ENCODE peak calls at places on chromosome 6, in four cellular contexts. Q is kidney, T is PC-3, S is mesendoderm. M is an unnamed sample.

GRCh38 chr6:157952751-157953479 is 28.7 kb upstream of the SYNJ2 start:
- DNase-seq in T (peak; percentile 37), Q (no peak), S (peak; percentile 17), M (no peak)

GRCh38 chr6:150004101-150004782 is 21.1 kb downstream of the RAET1L start:
- DNase-seq in T (no peak), Q (no peak), S (no peak), M (no peak)

GRCh38 chr6:161091972-161092701 is 100.6 kb downstream of the MAP3K4 start:
- DNase-seq in Q (no peak), T (peak; percentile 36), S (no peak), M (no peak)

GRCh38 chr6:54204921-54205511 is 93.8 kb downstream of the MLIP start:
- DNase-seq in S (peak; percentile 54), Q (no peak), T (no peak), M (no peak)

GRCh38 chr6:88174906-88175305 is 8.8 kb upstream of the CNR1 start:
- DNase-seq in T (no peak), S (no peak), Q (no peak), M (no peak)

GRCh38 chr6:143210420-143210819 is 149.7 kb downstream of the AIG1 start:
- DNase-seq in T (no peak), S (no peak), Q (no peak), M (no peak)

GRCh38 chr6:36927114-36927513 is 27.4 kb upstream of the PI16 start:
- DNase-seq in S (no peak), T (no peak), Q (no peak), M (no peak)

GRCh38 chr6:10521104-10521808 is at the start of gene GCNT2:
- DNase-seq in Q (no peak), S (peak; percentile 94), T (peak; percentile 22), M (peak; percentile 89)

GRCh38 chr6:156948807-156949206 is 171.6 kb downstream of the ARID1B start:
- DNase-seq in T (peak; percentile 81), Q (no peak), S (peak; percentile 49), M (no peak)

GRCh38 chr6:33771342-33772113 is 17.4 kb downstream of the LEMD2 start:
- DNase-seq in T (peak; percentile 50), S (peak; percentile 96), Q (peak; percentile 92), M (peak; percentile 95)

GRCh38 chr6:53033764-53034163 is 31.4 kb upstream of the FBXO9 start:
- DNase-seq in S (no peak), T (peak; percentile 21), Q (no peak), M (no peak)

GRCh38 chr6:155187096-155187495 is 76.7 kb upstream of the CLDN20 start:
- DNase-seq in Q (no peak), T (no peak), S (no peak), M (no peak)

GRCh38 chr6:659716-660581 is 3.0 kb upstream of the HUS1B start:
- DNase-seq in Q (no peak), S (peak; percentile 92), T (no peak), M (peak; percentile 88)

GRCh38 chr6:106890447-106890846 is 84.1 kb downstream of the CD24 start:
- DNase-seq in S (no peak), Q (no peak), T (no peak), M (no peak)

GRCh38 chr6:89888138-89888514 is 6.1 kb upstream of the GJA10 start:
- DNase-seq in T (no peak), S (no peak), Q (no peak), M (no peak)
- H3K9ac ChIP-seq in T (no peak overlapping the region), S (no peak overlapping the region), Q (no peak overlapping the region), M (no peak overlapping the region)

GRCh38 chr6:134719850-134720249 is 230.1 kb downstream of the ALDH8A1 start:
- DNase-seq in S (no peak), T (no peak), Q (no peak), M (no peak)
- H3K9ac ChIP-seq in S (no peak overlapping the region), T (no peak overlapping the region), Q (no peak overlapping the region), M (no peak overlapping the region)

GRCh38 chr6:35453236-35453635 is 1.1 kb downstream of the FANCE start:
- DNase-seq in Q (no peak), S (no peak), T (no peak), M (no peak)
- H3K9ac ChIP-seq in Q (peak overlapping the region; percentile 75), S (peak overlapping the region; percentile 84), T (peak overlapping the region; percentile 74), M (no peak overlapping the region)

DNA sequence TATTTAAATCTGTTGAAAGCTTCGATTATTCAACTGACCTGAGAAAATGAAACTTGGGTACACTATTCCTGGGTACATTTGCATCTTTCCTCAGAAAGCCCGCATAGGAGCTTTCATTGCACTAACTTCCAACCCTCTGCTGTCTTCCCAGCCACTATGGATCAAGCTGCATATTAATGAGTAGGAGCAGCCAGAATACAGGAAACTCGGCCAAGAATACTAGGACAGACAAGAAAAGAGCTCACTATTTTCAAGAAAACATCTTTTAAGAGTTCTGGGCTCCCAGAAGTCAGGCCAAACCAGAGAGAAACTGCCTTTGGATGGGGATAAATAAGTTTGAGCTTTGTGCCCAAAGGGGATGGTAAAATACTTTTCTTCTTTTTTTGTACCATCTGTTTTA is 134.9 kb upstream of the CCDC28A start:
- DNase-seq in Q (no peak), S (no peak), T (no peak), M (no peak)
- H3K9ac ChIP-seq in Q (no peak overlapping the region), S (no peak overlapping the region), T (no peak overlapping the region), M (no peak overlapping the region)

DNA sequence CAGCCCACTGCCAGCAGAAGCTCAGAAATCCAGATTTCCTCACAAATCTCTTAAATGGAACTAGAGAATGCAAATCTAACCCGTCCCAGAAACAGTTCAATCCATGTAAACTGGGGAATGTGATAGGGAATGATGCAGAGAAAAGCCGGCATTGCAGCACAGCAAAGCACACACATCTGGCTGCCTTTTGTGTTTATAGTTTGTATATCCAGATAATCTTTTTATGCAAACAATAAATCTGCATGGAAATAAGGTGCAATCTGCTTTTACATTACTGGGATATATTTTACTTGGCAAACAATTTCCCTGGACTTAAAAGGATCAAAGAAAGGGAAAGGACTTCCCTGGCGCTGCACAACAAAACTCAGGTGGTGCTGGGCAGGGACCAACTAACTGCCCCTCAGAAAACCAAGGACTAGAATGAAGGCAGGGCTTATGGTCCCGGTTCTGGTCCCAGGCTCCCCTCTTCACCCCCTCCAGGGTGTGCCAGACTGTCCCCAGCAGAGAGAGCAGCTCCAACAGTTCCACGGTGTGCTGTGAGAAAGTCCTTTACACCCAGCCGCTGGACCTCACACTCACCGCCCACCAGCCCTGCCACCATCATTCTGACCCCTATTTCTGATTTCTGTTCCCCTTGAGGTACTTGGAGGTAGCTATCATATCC is 2.7 kb downstream of the PXDC1 start:
- DNase-seq in S (no peak), T (no peak), Q (no peak), M (no peak)
- H3K9ac ChIP-seq in S (no peak overlapping the region), T (no peak overlapping the region), Q (peak overlapping the region; percentile 80), M (no peak overlapping the region)

DNA sequence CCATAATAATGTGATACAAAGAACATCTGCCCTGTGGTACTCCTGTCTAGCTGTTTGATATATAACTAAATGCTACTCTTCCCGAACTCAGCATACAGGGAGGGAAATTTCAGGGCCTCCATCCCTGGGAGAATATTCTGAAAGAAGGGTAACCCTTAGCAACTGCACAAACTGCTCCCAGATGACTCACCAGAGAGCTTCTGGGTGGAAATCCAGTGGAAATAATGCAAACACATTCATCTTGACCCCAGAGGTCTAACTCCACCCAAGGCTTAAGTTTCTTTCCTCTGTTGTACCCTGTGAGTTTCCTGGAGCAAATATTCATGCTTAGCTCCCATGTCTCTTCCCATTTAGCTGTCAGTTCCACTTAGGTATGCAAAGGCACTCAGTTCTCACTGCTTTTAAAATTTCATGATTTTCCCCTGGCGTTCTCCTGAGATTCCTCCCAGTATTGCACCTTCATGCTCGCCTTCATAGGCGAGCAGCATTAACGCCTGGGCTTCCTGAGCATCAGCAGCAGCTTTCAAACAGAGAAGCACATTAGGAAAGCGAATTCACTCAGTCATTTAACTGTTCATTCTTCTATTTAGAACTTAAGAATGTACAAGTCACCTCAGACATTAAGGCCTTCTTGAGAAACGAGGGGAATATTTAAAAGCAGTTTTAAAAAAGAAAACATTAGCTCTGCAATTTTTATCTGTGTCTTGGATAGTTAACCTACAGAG is 43.8 kb upstream of the LAMA4 start:
- DNase-seq in T (peak; percentile 73), Q (no peak), S (no peak), M (no peak)
- H3K9ac ChIP-seq in T (peak overlapping the region; percentile 93), Q (no peak overlapping the region), S (no peak overlapping the region), M (no peak overlapping the region)

GRCh38 chr6:127420558-127420957 is 38.6 kb downstream of the KIAA0408 start:
- DNase-seq in S (peak; percentile 95), Q (no peak), T (peak; percentile 89), M (peak; percentile 87)
- H3K9ac ChIP-seq in S (no peak overlapping the region), Q (no peak overlapping the region), T (no peak overlapping the region), M (no peak overlapping the region)

M was measured in endodermal cell.